ENCODE peak calls at places on chromosomes 12 and 14, in seven cellular contexts. One of them, this sample, is unnamed.

GRCh38 chr12:1661553-1662335 is 29.1 kb upstream of the ADIPOR2 start:
- DNase-seq in HFF-Myc: peak
- DNase-seq in MM.1S: peak
- DNase-seq in progenitor cell of endocrine pancreas: peak
- DNase-seq in NB4: peak
- DNase-seq in AG04450: peak
- DNase-seq in GM23338: peak
- DNase-seq in this sample: peak

GRCh38 chr14:89856871-89857345 is 97.6 kb downstream of the EFCAB11 start:
- DNase-seq in GM23338: no peak
- DNase-seq in MM.1S: no peak
- DNase-seq in AG04450: no peak
- DNase-seq in NB4: no peak
- DNase-seq in progenitor cell of endocrine pancreas: no peak
- DNase-seq in HFF-Myc: no peak
- DNase-seq in this sample: no peak

GRCh38 chr14:94690896-94691657 is 78.8 kb downstream of the GSC start:
- DNase-seq in NB4: no peak
- DNase-seq in AG04450: no peak
- DNase-seq in progenitor cell of endocrine pancreas: no peak
- DNase-seq in MM.1S: no peak
- DNase-seq in GM23338: no peak
- DNase-seq in HFF-Myc: no peak
- DNase-seq in this sample: no peak

GRCh38 chr12:4307593-4308333 is 13.2 kb upstream of the TIGAR start:
- DNase-seq in HFF-Myc: peak
- DNase-seq in AG04450: peak
- DNase-seq in MM.1S: no peak
- DNase-seq in GM23338: peak
- DNase-seq in NB4: peak
- DNase-seq in progenitor cell of endocrine pancreas: peak
- DNase-seq in this sample: peak

GRCh38 chr12:26786491-26787124 is 46.4 kb downstream of the ITPR2 start:
- DNase-seq in MM.1S: no peak
- DNase-seq in GM23338: no peak
- DNase-seq in AG04450: no peak
- DNase-seq in NB4: no peak
- DNase-seq in progenitor cell of endocrine pancreas: no peak
- DNase-seq in HFF-Myc: no peak
- DNase-seq in this sample: no peak

GRCh38 chr14:102930138-102930752 is 7.8 kb downstream of the AMN start:
- DNase-seq in GM23338: peak
- DNase-seq in AG04450: no peak
- DNase-seq in MM.1S: no peak
- DNase-seq in HFF-Myc: no peak
- DNase-seq in progenitor cell of endocrine pancreas: peak
- DNase-seq in NB4: no peak
- DNase-seq in this sample: no peak

GRCh38 chr12:94872671-94873367 is 130.7 kb downstream of the NDUFA12 start:
- DNase-seq in MM.1S: no peak
- DNase-seq in AG04450: no peak
- DNase-seq in GM23338: peak
- DNase-seq in progenitor cell of endocrine pancreas: no peak
- DNase-seq in NB4: peak
- DNase-seq in HFF-Myc: no peak
- DNase-seq in this sample: peak

GRCh38 chr12:24707379-24707778 is 241.5 kb downstream of the BCAT1 start:
- DNase-seq in AG04450: no peak
- DNase-seq in GM23338: no peak
- DNase-seq in MM.1S: no peak
- DNase-seq in HFF-Myc: no peak
- DNase-seq in NB4: no peak
- DNase-seq in progenitor cell of endocrine pancreas: no peak
- DNase-seq in this sample: no peak

DNA sequence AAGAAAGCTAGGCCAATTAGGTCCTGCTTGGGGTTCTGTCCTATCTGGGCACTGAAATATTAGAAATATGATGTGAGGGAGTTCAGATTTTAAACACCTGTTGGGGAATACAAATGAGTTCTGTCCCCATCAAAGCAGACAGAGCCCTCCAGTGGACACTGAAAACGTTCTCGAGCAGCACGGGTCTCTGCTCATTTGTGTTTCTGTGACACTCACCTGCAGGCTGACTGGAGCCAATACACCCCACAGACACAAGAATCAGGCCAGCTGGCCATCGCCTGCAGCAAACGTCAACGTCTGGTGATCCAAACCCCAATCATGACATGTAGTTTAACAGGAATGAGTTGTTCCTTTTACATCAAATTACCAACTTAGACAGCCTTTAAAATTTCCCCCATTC is 493.4 kb upstream of the TMEM132C start:
- DNase-seq in GM23338: peak
- DNase-seq in progenitor cell of endocrine pancreas: no peak
- DNase-seq in NB4: peak
- DNase-seq in HFF-Myc: no peak
- DNase-seq in AG04450: no peak
- DNase-seq in MM.1S: no peak
- DNase-seq in this sample: no peak
- TF ChIP-seq CTCF in GM23338: peak
- TF ChIP-seq CTCF in progenitor cell of endocrine pancreas: peak
- TF ChIP-seq CTCF in NB4: peak
- TF ChIP-seq CTCF in HFF-Myc: peak
- TF ChIP-seq CTCF in AG04450: no peak
- TF ChIP-seq CTCF in MM.1S: no peak
- TF ChIP-seq CTCF in this sample: no peak

GRCh38 chr12:82329508-82329907 is 28.7 kb downstream of the CCDC59 start:
- DNase-seq in GM23338: peak
- DNase-seq in progenitor cell of endocrine pancreas: no peak
- DNase-seq in NB4: no peak
- DNase-seq in HFF-Myc: no peak
- DNase-seq in MM.1S: no peak
- DNase-seq in AG04450: no peak
- DNase-seq in this sample: no peak

GRCh38 chr12:82325540-82326336 is 32.4 kb downstream of the CCDC59 start:
- DNase-seq in HFF-Myc: no peak
- DNase-seq in NB4: no peak
- DNase-seq in progenitor cell of endocrine pancreas: no peak
- DNase-seq in GM23338: no peak
- DNase-seq in MM.1S: no peak
- DNase-seq in AG04450: no peak
- DNase-seq in this sample: no peak

GRCh38 chr12:82326905-82327503 is 31.2 kb downstream of the CCDC59 start:
- DNase-seq in progenitor cell of endocrine pancreas: no peak
- DNase-seq in MM.1S: peak
- DNase-seq in NB4: peak
- DNase-seq in HFF-Myc: peak
- DNase-seq in GM23338: peak
- DNase-seq in AG04450: no peak
- DNase-seq in this sample: peak
- TF ChIP-seq CTCF in progenitor cell of endocrine pancreas: peak
- TF ChIP-seq CTCF in MM.1S: peak
- TF ChIP-seq CTCF in NB4: no peak
- TF ChIP-seq CTCF in HFF-Myc: peak
- TF ChIP-seq CTCF in GM23338: peak
- TF ChIP-seq CTCF in AG04450: peak
- TF ChIP-seq CTCF in this sample: peak

GRCh38 chr12:111271674-111272418 is 97.0 kb downstream of the PHETA1 start:
- DNase-seq in NB4: peak
- DNase-seq in AG04450: no peak
- DNase-seq in MM.1S: no peak
- DNase-seq in HFF-Myc: no peak
- DNase-seq in progenitor cell of endocrine pancreas: no peak
- DNase-seq in GM23338: peak
- DNase-seq in this sample: no peak
- TF ChIP-seq CTCF in NB4: peak
- TF ChIP-seq CTCF in AG04450: peak
- TF ChIP-seq CTCF in MM.1S: peak
- TF ChIP-seq CTCF in HFF-Myc: no peak
- TF ChIP-seq CTCF in progenitor cell of endocrine pancreas: peak
- TF ChIP-seq CTCF in GM23338: peak
- TF ChIP-seq CTCF in this sample: peak

GRCh38 chr14:52077261-52077984 is 8.6 kb upstream of the NID2 start:
- DNase-seq in HFF-Myc: no peak
- DNase-seq in progenitor cell of endocrine pancreas: no peak
- DNase-seq in GM23338: no peak
- DNase-seq in AG04450: no peak
- DNase-seq in MM.1S: no peak
- DNase-seq in NB4: no peak
- DNase-seq in this sample: no peak
- TF ChIP-seq CTCF in HFF-Myc: no peak
- TF ChIP-seq CTCF in progenitor cell of endocrine pancreas: no peak
- TF ChIP-seq CTCF in GM23338: no peak
- TF ChIP-seq CTCF in AG04450: no peak
- TF ChIP-seq CTCF in MM.1S: no peak
- TF ChIP-seq CTCF in NB4: no peak
- TF ChIP-seq CTCF in this sample: no peak

DNA sequence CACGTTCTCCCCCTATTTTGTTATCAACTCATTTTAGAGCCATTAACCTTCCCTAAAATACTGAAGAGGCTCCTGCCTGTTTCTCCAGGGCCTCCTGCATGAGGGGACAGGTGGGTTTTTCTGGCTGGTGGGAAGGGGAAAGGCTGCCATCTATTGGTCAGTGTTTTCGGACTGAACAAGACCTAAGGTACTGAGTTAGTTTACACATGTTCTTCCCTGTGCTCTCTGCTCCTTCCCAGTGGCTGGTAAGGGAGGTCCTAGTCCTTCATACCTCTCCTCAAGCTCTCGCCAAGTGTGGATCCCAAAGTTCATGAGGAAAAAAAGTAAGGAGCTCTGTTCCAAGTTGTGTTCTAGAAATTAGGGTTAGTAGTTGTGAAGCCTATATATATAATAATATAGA is 357.5 kb downstream of the FSCB start:
- DNase-seq in progenitor cell of endocrine pancreas: peak
- DNase-seq in HFF-Myc: no peak
- DNase-seq in MM.1S: peak
- DNase-seq in GM23338: peak
- DNase-seq in AG04450: no peak
- DNase-seq in NB4: peak
- DNase-seq in this sample: no peak
- TF ChIP-seq CTCF in progenitor cell of endocrine pancreas: peak
- TF ChIP-seq CTCF in HFF-Myc: no peak
- TF ChIP-seq CTCF in MM.1S: peak
- TF ChIP-seq CTCF in GM23338: peak
- TF ChIP-seq CTCF in AG04450: peak
- TF ChIP-seq CTCF in NB4: peak
- TF ChIP-seq CTCF in this sample: peak

DNA sequence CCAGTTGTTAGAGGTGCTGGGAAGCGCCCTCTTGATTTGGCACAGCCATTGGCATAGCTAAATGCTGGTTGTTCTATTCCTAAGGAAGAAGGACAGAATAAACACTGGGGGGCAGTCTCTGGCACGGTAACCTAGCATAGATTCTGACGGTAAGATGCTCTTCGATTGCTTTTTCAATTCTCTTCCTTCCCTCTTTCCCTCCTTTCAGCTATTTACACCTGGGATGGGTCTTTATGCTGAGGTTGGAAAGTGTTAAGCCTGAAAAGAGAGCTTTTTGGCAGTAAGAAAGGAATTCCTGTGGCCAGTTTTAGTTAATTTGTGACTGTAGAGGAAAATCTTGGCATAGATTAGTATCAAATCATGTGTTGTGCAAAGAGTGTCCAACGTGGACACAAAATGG is 162.8 kb downstream of the SNAPC1 start:
- DNase-seq in HFF-Myc: no peak
- DNase-seq in progenitor cell of endocrine pancreas: no peak
- DNase-seq in NB4: peak
- DNase-seq in AG04450: no peak
- DNase-seq in GM23338: peak
- DNase-seq in MM.1S: no peak
- DNase-seq in this sample: peak
- TF ChIP-seq CTCF in HFF-Myc: peak
- TF ChIP-seq CTCF in progenitor cell of endocrine pancreas: peak
- TF ChIP-seq CTCF in NB4: peak
- TF ChIP-seq CTCF in AG04450: peak
- TF ChIP-seq CTCF in GM23338: peak
- TF ChIP-seq CTCF in MM.1S: no peak
- TF ChIP-seq CTCF in this sample: peak